ENCODE peak calls at places on chromosome 11, in ten cellular contexts. A is effector memory CD8-positive, alpha-beta T cell; V is ACHN; N is ascending aorta; Q is GM12892; J is type B pancreatic cell; L is GM12865; X is NCI-H748 treated with DMSO at 0.1 percent for 48 hours; E is cardiac muscle cell; D is astrocyte of the cerebellum. S is an unnamed sample.

GRCh38 chr11:13883042-13883441 is 79.5 kb upstream of the SPON1 start:
- DNase-seq in A (no peak), V (no peak), N (no peak), Q (peak), J (no peak), L (peak), X (no peak), E (no peak), D (no peak), S (no peak)

GRCh38 chr11:18853086-18853720 is 61.6 kb upstream of the PTPN5 start:
- DNase-seq in A (no peak), V (peak), N (no peak), Q (no peak), J (no peak), L (peak), X (peak), E (peak), D (no peak), S (no peak)

GRCh38 chr11:57249384-57250319 is 12.6 kb upstream of the APLNR start:
- DNase-seq in A (no peak), V (peak), N (no peak), Q (no peak), J (no peak), L (peak), X (no peak), E (peak), D (peak), S (no peak)

GRCh38 chr11:2817431-2817830 is 68.1 kb downstream of the CDKN1C start:
- DNase-seq in A (no peak), V (no peak), N (no peak), Q (no peak), J (no peak), L (no peak), X (no peak), E (no peak), D (no peak), S (no peak)

GRCh38 chr11:5941951-5942350 is at the start of gene OR56A3:
- DNase-seq in A (no peak), V (no peak), N (no peak), Q (no peak), J (no peak), L (no peak), X (no peak), E (no peak), D (no peak), S (no peak)

GRCh38 chr11:12285811-12286222 is 91.6 kb upstream of the PARVA start:
- DNase-seq in A (no peak), V (no peak), N (peak), Q (no peak), J (peak), L (no peak), X (no peak), E (peak), D (peak), S (no peak)

GRCh38 chr11:119026970-119027369 is 3.7 kb downstream of the SLC37A4 start:
- DNase-seq in A (no peak), V (no peak), N (no peak), Q (no peak), J (no peak), L (no peak), X (no peak), E (no peak), D (no peak), S (no peak)

GRCh38 chr11:12884751-12885318 is 124.3 kb upstream of the RASSF10 start:
- DNase-seq in A (no peak), V (no peak), N (no peak), Q (no peak), J (no peak), L (no peak), X (no peak), E (peak), D (no peak), S (no peak)

GRCh38 chr11:81237139-81237538 is 1496.5 kb downstream of the FAM181B start:
- DNase-seq in A (no peak), V (peak), N (no peak), Q (no peak), J (no peak), L (peak), X (peak), E (peak), D (peak), S (no peak)

GRCh38 chr11:75583710-75584658 is 21.9 kb downstream of the SERPINH1 start:
- DNase-seq in A (no peak), V (peak), N (peak), Q (peak), J (no peak), L (no peak), X (peak), E (peak), D (no peak), S (no peak)

GRCh38 chr11:62439785-62440602 is 21.2 kb downstream of the SCGB1A1 start:
- DNase-seq in A (no peak), V (no peak), N (peak), Q (no peak), J (no peak), L (no peak), X (no peak), E (peak), D (no peak), S (no peak)

GRCh38 chr11:61493832-61494231 is 14.7 kb upstream of the LRRC10B start:
- DNase-seq in A (no peak), V (no peak), N (no peak), Q (no peak), J (no peak), L (no peak), X (no peak), E (no peak), D (no peak), S (no peak)

GRCh38 chr11:79122759-79123158 is 318.1 kb downstream of the TENM4 start:
- DNase-seq in A (no peak), V (no peak), N (no peak), Q (no peak), J (no peak), L (no peak), X (no peak), E (no peak), D (no peak), S (no peak)

GRCh38 chr11:93528757-93529639 is 14.2 kb downstream of the SMCO4 start:
- DNase-seq in A (no peak), V (no peak), N (no peak), Q (no peak), J (no peak), L (no peak), X (peak), E (no peak), D (no peak), S (no peak)

GRCh38 chr11:27317751-27318150 is 45.3 kb downstream of the CCDC34 start:
- DNase-seq in A (no peak), V (peak), N (no peak), Q (no peak), J (no peak), L (no peak), X (no peak), E (peak), D (no peak), S (no peak)

GRCh38 chr11:16169541-16169940 is 186.8 kb downstream of the SOX6 start:
- DNase-seq in A (no peak), V (no peak), N (no peak), Q (no peak), J (no peak), L (no peak), X (no peak), E (peak), D (no peak), S (no peak)

GRCh38 chr11:123586568-123586967 is 67.9 kb downstream of the SCN3B start:
- DNase-seq in A (no peak), V (no peak), N (no peak), Q (no peak), J (no peak), L (no peak), X (no peak), E (no peak), D (no peak), S (no peak)

GRCh38 chr11:87144266-87144665 is 106.5 kb downstream of the TMEM135 start:
- DNase-seq in A (no peak), V (no peak), N (no peak), Q (no peak), J (no peak), L (no peak), X (no peak), E (no peak), D (no peak), S (no peak)

GRCh38 chr11:64060861-64061444 is 25.2 kb downstream of the FLRT1 start:
- DNase-seq in A (peak), V (peak), N (no peak), Q (peak), J (no peak), L (peak), X (peak), E (peak), D (no peak), S (no peak)

GRCh38 chr11:34653031-34653430 is 32.1 kb downstream of the EHF start:
- DNase-seq in A (no peak), V (no peak), N (no peak), Q (no peak), J (no peak), L (no peak), X (no peak), E (no peak), D (no peak), S (no peak)

GRCh38 chr11:78535920-78536319 is 38.7 kb downstream of the NARS2 start:
- DNase-seq in A (no peak), V (no peak), N (no peak), Q (no peak), J (no peak), L (no peak), X (no peak), E (peak), D (no peak), S (no peak)

GRCh38 chr11:11844272-11844671 is 2.5 kb downstream of the USP47 start:
- DNase-seq in A (no peak), V (no peak), N (no peak), Q (no peak), J (no peak), L (peak), X (no peak), E (no peak), D (no peak), S (no peak)

GRCh38 chr11:821513-822371 is 3.0 kb downstream of the PNPLA2 start:
- DNase-seq in A (no peak), V (no peak), N (no peak), Q (no peak), J (no peak), L (no peak), X (no peak), E (no peak), D (no peak), S (no peak)

GRCh38 chr11:70916321-70916720 is 336.1 kb downstream of the SHANK2 start:
- DNase-seq in A (no peak), V (no peak), N (no peak), Q (no peak), J (no peak), L (no peak), X (no peak), E (no peak), D (no peak), S (no peak)

GRCh38 chr11:60844045-60844869 is 2.3 kb downstream of the CCDC86 start:
- DNase-seq in A (no peak), V (no peak), N (no peak), Q (no peak), J (no peak), L (no peak), X (no peak), E (no peak), D (no peak), S (no peak)

GRCh38 chr11:68454767-68455166 is 5.8 kb upstream of the PPP6R3 start:
- DNase-seq in A (no peak), V (no peak), N (peak), Q (no peak), J (no peak), L (no peak), X (no peak), E (no peak), D (no peak), S (no peak)

GRCh38 chr11:65792456-65792855 is 5.6 kb downstream of the OVOL1 start:
- DNase-seq in A (no peak), V (no peak), N (no peak), Q (no peak), J (no peak), L (no peak), X (no peak), E (no peak), D (no peak), S (no peak)

GRCh38 chr11:35208795-35209194 is 69.8 kb downstream of the CD44 start:
- DNase-seq in A (no peak), V (no peak), N (no peak), Q (no peak), J (no peak), L (no peak), X (no peak), E (no peak), D (no peak), S (no peak)

GRCh38 chr11:110859240-110859835 is 147.1 kb upstream of the ARHGAP20 start:
- DNase-seq in A (no peak), V (no peak), N (no peak), Q (no peak), J (no peak), L (no peak), X (no peak), E (no peak), D (no peak), S (no peak)

GRCh38 chr11:65851083-65851579 is 6.8 kb downstream of the CFL1 start:
- DNase-seq in A (no peak), V (peak), N (no peak), Q (no peak), J (no peak), L (peak), X (no peak), E (peak), D (no peak), S (no peak)

GRCh38 chr11:33674035-33674814 is 26.4 kb downstream of the C11orf91 start:
- DNase-seq in A (no peak), V (no peak), N (no peak), Q (no peak), J (no peak), L (no peak), X (no peak), E (peak), D (peak), S (no peak)

GRCh38 chr11:61447601-61448551 is 18.0 kb downstream of the SDHAF2 start:
- DNase-seq in A (no peak), V (no peak), N (no peak), Q (no peak), J (no peak), L (no peak), X (no peak), E (no peak), D (no peak), S (no peak)

GRCh38 chr11:7910389-7910788 is 20.7 kb downstream of the OR10A6 start:
- DNase-seq in A (no peak), V (no peak), N (no peak), Q (no peak), J (no peak), L (no peak), X (no peak), E (no peak), D (no peak), S (no peak)

GRCh38 chr11:17432041-17432440 is 43.6 kb upstream of the KCNJ11 start:
- DNase-seq in A (no peak), V (no peak), N (no peak), Q (no peak), J (no peak), L (no peak), X (no peak), E (no peak), D (no peak), S (no peak)

GRCh38 chr11:79116600-79116999 is 324.2 kb downstream of the TENM4 start:
- DNase-seq in A (no peak), V (no peak), N (no peak), Q (no peak), J (no peak), L (no peak), X (no peak), E (no peak), D (no peak), S (no peak)

GRCh38 chr11:70736461-70736860 is 338.1 kb downstream of the CTTN start:
- DNase-seq in A (no peak), V (no peak), N (no peak), Q (no peak), J (no peak), L (no peak), X (no peak), E (no peak), D (no peak), S (no peak)

GRCh38 chr11:23727821-23728220 is 769.0 kb upstream of the LUZP2 start:
- DNase-seq in A (no peak), V (no peak), N (no peak), Q (no peak), J (no peak), L (no peak), X (no peak), E (peak), D (peak), S (no peak)

GRCh38 chr11:77073328-77074001 is 6.7 kb downstream of the CAPN5 start:
- DNase-seq in A (no peak), V (peak), N (peak), Q (peak), J (peak), L (no peak), X (no peak), E (peak), D (peak), S (no peak)

GRCh38 chr11:47259178-47259977 is 1.6 kb downstream of the NR1H3 start:
- DNase-seq in A (no peak), V (peak), N (no peak), Q (no peak), J (no peak), L (peak), X (no peak), E (peak), D (no peak), S (no peak)